ENCODE peak calls at places on chromosomes 2 and 18, in six cellular contexts. One of them, this sample, is unnamed.

GRCh38 chr2:32835148-32835547 is 111.6 kb upstream of the LTBP1 start:
- DNase-seq in stimulated activated CD4-positive, alpha-beta T cell treated with anti-CD3 and anti-CD28 coated beads, Interleukin-1b, Interleukin-23, amount 100 ng/mL, for 48 hours: no peak
- DNase-seq in GM19239: no peak
- DNase-seq in stimulated activated CD8-positive, alpha-beta memory T cell treated with anti-CD3 and anti-CD28 coated beads, Interleukin-15, amount 100 ng/mL, for 24 hours: no peak
- DNase-seq in heart right ventricle: no peak
- DNase-seq in effector CD4-positive, alpha-beta T cell: no peak
- DNase-seq in this sample: no peak

GRCh38 chr2:95353613-95354468 is 48.7 kb upstream of the FAHD2A start:
- DNase-seq in stimulated activated CD4-positive, alpha-beta T cell treated with anti-CD3 and anti-CD28 coated beads, Interleukin-1b, Interleukin-23, amount 100 ng/mL, for 48 hours: no peak
- DNase-seq in GM19239: no peak
- DNase-seq in stimulated activated CD8-positive, alpha-beta memory T cell treated with anti-CD3 and anti-CD28 coated beads, Interleukin-15, amount 100 ng/mL, for 24 hours: no peak
- DNase-seq in heart right ventricle: no peak
- DNase-seq in effector CD4-positive, alpha-beta T cell: no peak
- DNase-seq in this sample: no peak

GRCh38 chr2:105052773-105053172 is 14.9 kb downstream of the MRPS9 start:
- DNase-seq in stimulated activated CD4-positive, alpha-beta T cell treated with anti-CD3 and anti-CD28 coated beads, Interleukin-1b, Interleukin-23, amount 100 ng/mL, for 48 hours: no peak
- DNase-seq in GM19239: no peak
- DNase-seq in stimulated activated CD8-positive, alpha-beta memory T cell treated with anti-CD3 and anti-CD28 coated beads, Interleukin-15, amount 100 ng/mL, for 24 hours: no peak
- DNase-seq in heart right ventricle: peak
- DNase-seq in effector CD4-positive, alpha-beta T cell: no peak
- DNase-seq in this sample: no peak

GRCh38 chr2:55862269-55862668 is 61.3 kb downstream of the EFEMP1 start:
- DNase-seq in stimulated activated CD4-positive, alpha-beta T cell treated with anti-CD3 and anti-CD28 coated beads, Interleukin-1b, Interleukin-23, amount 100 ng/mL, for 48 hours: no peak
- DNase-seq in GM19239: no peak
- DNase-seq in stimulated activated CD8-positive, alpha-beta memory T cell treated with anti-CD3 and anti-CD28 coated beads, Interleukin-15, amount 100 ng/mL, for 24 hours: no peak
- DNase-seq in heart right ventricle: no peak
- DNase-seq in effector CD4-positive, alpha-beta T cell: no peak
- DNase-seq in this sample: no peak

GRCh38 chr2:99771691-99772333 is 282.0 kb upstream of the REV1 start:
- DNase-seq in stimulated activated CD4-positive, alpha-beta T cell treated with anti-CD3 and anti-CD28 coated beads, Interleukin-1b, Interleukin-23, amount 100 ng/mL, for 48 hours: no peak
- DNase-seq in GM19239: no peak
- DNase-seq in stimulated activated CD8-positive, alpha-beta memory T cell treated with anti-CD3 and anti-CD28 coated beads, Interleukin-15, amount 100 ng/mL, for 24 hours: no peak
- DNase-seq in heart right ventricle: peak
- DNase-seq in effector CD4-positive, alpha-beta T cell: no peak
- DNase-seq in this sample: no peak

GRCh38 chr2:12778811-12779574 is 62.3 kb downstream of the TRIB2 start:
- DNase-seq in stimulated activated CD4-positive, alpha-beta T cell treated with anti-CD3 and anti-CD28 coated beads, Interleukin-1b, Interleukin-23, amount 100 ng/mL, for 48 hours: no peak
- DNase-seq in GM19239: no peak
- DNase-seq in stimulated activated CD8-positive, alpha-beta memory T cell treated with anti-CD3 and anti-CD28 coated beads, Interleukin-15, amount 100 ng/mL, for 24 hours: no peak
- DNase-seq in heart right ventricle: no peak
- DNase-seq in effector CD4-positive, alpha-beta T cell: no peak
- DNase-seq in this sample: no peak

GRCh38 chr2:64931536-64932326 is 57.5 kb upstream of the SLC1A4 start:
- DNase-seq in stimulated activated CD4-positive, alpha-beta T cell treated with anti-CD3 and anti-CD28 coated beads, Interleukin-1b, Interleukin-23, amount 100 ng/mL, for 48 hours: no peak
- DNase-seq in GM19239: no peak
- DNase-seq in stimulated activated CD8-positive, alpha-beta memory T cell treated with anti-CD3 and anti-CD28 coated beads, Interleukin-15, amount 100 ng/mL, for 24 hours: no peak
- DNase-seq in heart right ventricle: no peak
- DNase-seq in effector CD4-positive, alpha-beta T cell: no peak
- DNase-seq in this sample: no peak

GRCh38 chr18:79796531-79797390 is 977 bp upstream of the KCNG2 start:
- DNase-seq in stimulated activated CD4-positive, alpha-beta T cell treated with anti-CD3 and anti-CD28 coated beads, Interleukin-1b, Interleukin-23, amount 100 ng/mL, for 48 hours: no peak
- DNase-seq in GM19239: no peak
- DNase-seq in stimulated activated CD8-positive, alpha-beta memory T cell treated with anti-CD3 and anti-CD28 coated beads, Interleukin-15, amount 100 ng/mL, for 24 hours: no peak
- DNase-seq in heart right ventricle: peak
- DNase-seq in effector CD4-positive, alpha-beta T cell: no peak
- DNase-seq in this sample: no peak

GRCh38 chr18:48164096-48164475 is 233.6 kb upstream of the SMAD2 start:
- DNase-seq in stimulated activated CD4-positive, alpha-beta T cell treated with anti-CD3 and anti-CD28 coated beads, Interleukin-1b, Interleukin-23, amount 100 ng/mL, for 48 hours: no peak
- DNase-seq in GM19239: no peak
- DNase-seq in stimulated activated CD8-positive, alpha-beta memory T cell treated with anti-CD3 and anti-CD28 coated beads, Interleukin-15, amount 100 ng/mL, for 24 hours: no peak
- DNase-seq in heart right ventricle: no peak
- DNase-seq in effector CD4-positive, alpha-beta T cell: no peak
- DNase-seq in this sample: no peak

GRCh38 chr18:13452851-13453524 is 234.4 kb downstream of the LDLRAD4 start:
- DNase-seq in stimulated activated CD4-positive, alpha-beta T cell treated with anti-CD3 and anti-CD28 coated beads, Interleukin-1b, Interleukin-23, amount 100 ng/mL, for 48 hours: no peak
- DNase-seq in GM19239: no peak
- DNase-seq in stimulated activated CD8-positive, alpha-beta memory T cell treated with anti-CD3 and anti-CD28 coated beads, Interleukin-15, amount 100 ng/mL, for 24 hours: no peak
- DNase-seq in heart right ventricle: no peak
- DNase-seq in effector CD4-positive, alpha-beta T cell: no peak
- DNase-seq in this sample: no peak

GRCh38 chr2:180033993-180034894 is 27.1 kb upstream of the CWC22 start:
- DNase-seq in stimulated activated CD4-positive, alpha-beta T cell treated with anti-CD3 and anti-CD28 coated beads, Interleukin-1b, Interleukin-23, amount 100 ng/mL, for 48 hours: no peak
- DNase-seq in GM19239: no peak
- DNase-seq in stimulated activated CD8-positive, alpha-beta memory T cell treated with anti-CD3 and anti-CD28 coated beads, Interleukin-15, amount 100 ng/mL, for 24 hours: no peak
- DNase-seq in heart right ventricle: no peak
- DNase-seq in effector CD4-positive, alpha-beta T cell: no peak
- DNase-seq in this sample: no peak

GRCh38 chr2:128395640-128396499 is 77.2 kb upstream of the HS6ST1 start:
- DNase-seq in stimulated activated CD4-positive, alpha-beta T cell treated with anti-CD3 and anti-CD28 coated beads, Interleukin-1b, Interleukin-23, amount 100 ng/mL, for 48 hours: no peak
- DNase-seq in GM19239: no peak
- DNase-seq in stimulated activated CD8-positive, alpha-beta memory T cell treated with anti-CD3 and anti-CD28 coated beads, Interleukin-15, amount 100 ng/mL, for 24 hours: no peak
- DNase-seq in heart right ventricle: no peak
- DNase-seq in effector CD4-positive, alpha-beta T cell: no peak
- DNase-seq in this sample: no peak

GRCh38 chr2:225334524-225334923 is 65.0 kb upstream of the NYAP2 start:
- DNase-seq in stimulated activated CD4-positive, alpha-beta T cell treated with anti-CD3 and anti-CD28 coated beads, Interleukin-1b, Interleukin-23, amount 100 ng/mL, for 48 hours: no peak
- DNase-seq in GM19239: no peak
- DNase-seq in stimulated activated CD8-positive, alpha-beta memory T cell treated with anti-CD3 and anti-CD28 coated beads, Interleukin-15, amount 100 ng/mL, for 24 hours: no peak
- DNase-seq in heart right ventricle: no peak
- DNase-seq in effector CD4-positive, alpha-beta T cell: no peak
- DNase-seq in this sample: no peak

GRCh38 chr2:206915136-206915535 is 24.2 kb upstream of the CPO start:
- DNase-seq in stimulated activated CD4-positive, alpha-beta T cell treated with anti-CD3 and anti-CD28 coated beads, Interleukin-1b, Interleukin-23, amount 100 ng/mL, for 48 hours: peak
- DNase-seq in GM19239: no peak
- DNase-seq in stimulated activated CD8-positive, alpha-beta memory T cell treated with anti-CD3 and anti-CD28 coated beads, Interleukin-15, amount 100 ng/mL, for 24 hours: no peak
- DNase-seq in heart right ventricle: no peak
- DNase-seq in effector CD4-positive, alpha-beta T cell: no peak
- DNase-seq in this sample: no peak

GRCh38 chr2:20635096-20635475 is 15.8 kb downstream of the HS1BP3 start:
- DNase-seq in stimulated activated CD4-positive, alpha-beta T cell treated with anti-CD3 and anti-CD28 coated beads, Interleukin-1b, Interleukin-23, amount 100 ng/mL, for 48 hours: no peak
- DNase-seq in GM19239: no peak
- DNase-seq in stimulated activated CD8-positive, alpha-beta memory T cell treated with anti-CD3 and anti-CD28 coated beads, Interleukin-15, amount 100 ng/mL, for 24 hours: no peak
- DNase-seq in heart right ventricle: no peak
- DNase-seq in effector CD4-positive, alpha-beta T cell: no peak
- DNase-seq in this sample: no peak

GRCh38 chr2:8592736-8593135 is 89.1 kb upstream of the ID2 start:
- DNase-seq in stimulated activated CD4-positive, alpha-beta T cell treated with anti-CD3 and anti-CD28 coated beads, Interleukin-1b, Interleukin-23, amount 100 ng/mL, for 48 hours: no peak
- DNase-seq in GM19239: no peak
- DNase-seq in stimulated activated CD8-positive, alpha-beta memory T cell treated with anti-CD3 and anti-CD28 coated beads, Interleukin-15, amount 100 ng/mL, for 24 hours: no peak
- DNase-seq in heart right ventricle: no peak
- DNase-seq in effector CD4-positive, alpha-beta T cell: no peak
- DNase-seq in this sample: no peak

GRCh38 chr18:64566461-64566860 is 417.6 kb upstream of the LINC00305 start:
- DNase-seq in stimulated activated CD4-positive, alpha-beta T cell treated with anti-CD3 and anti-CD28 coated beads, Interleukin-1b, Interleukin-23, amount 100 ng/mL, for 48 hours: no peak
- DNase-seq in GM19239: no peak
- DNase-seq in stimulated activated CD8-positive, alpha-beta memory T cell treated with anti-CD3 and anti-CD28 coated beads, Interleukin-15, amount 100 ng/mL, for 24 hours: no peak
- DNase-seq in heart right ventricle: no peak
- DNase-seq in effector CD4-positive, alpha-beta T cell: no peak
- DNase-seq in this sample: no peak

GRCh38 chr2:96909651-96910050 is 39.8 kb upstream of the SEMA4C start:
- DNase-seq in stimulated activated CD4-positive, alpha-beta T cell treated with anti-CD3 and anti-CD28 coated beads, Interleukin-1b, Interleukin-23, amount 100 ng/mL, for 48 hours: no peak
- DNase-seq in GM19239: no peak
- DNase-seq in stimulated activated CD8-positive, alpha-beta memory T cell treated with anti-CD3 and anti-CD28 coated beads, Interleukin-15, amount 100 ng/mL, for 24 hours: no peak
- DNase-seq in heart right ventricle: peak
- DNase-seq in effector CD4-positive, alpha-beta T cell: no peak
- DNase-seq in this sample: no peak

GRCh38 chr18:37546023-37546537 is 19.5 kb downstream of the CELF4 start:
- DNase-seq in stimulated activated CD4-positive, alpha-beta T cell treated with anti-CD3 and anti-CD28 coated beads, Interleukin-1b, Interleukin-23, amount 100 ng/mL, for 48 hours: no peak
- DNase-seq in GM19239: no peak
- DNase-seq in stimulated activated CD8-positive, alpha-beta memory T cell treated with anti-CD3 and anti-CD28 coated beads, Interleukin-15, amount 100 ng/mL, for 24 hours: no peak
- DNase-seq in heart right ventricle: no peak
- DNase-seq in effector CD4-positive, alpha-beta T cell: no peak
- DNase-seq in this sample: no peak

GRCh38 chr2:150485114-150485870 is 2.2 kb downstream of the RND3 start:
- DNase-seq in stimulated activated CD4-positive, alpha-beta T cell treated with anti-CD3 and anti-CD28 coated beads, Interleukin-1b, Interleukin-23, amount 100 ng/mL, for 48 hours: no peak
- DNase-seq in GM19239: no peak
- DNase-seq in stimulated activated CD8-positive, alpha-beta memory T cell treated with anti-CD3 and anti-CD28 coated beads, Interleukin-15, amount 100 ng/mL, for 24 hours: no peak
- DNase-seq in heart right ventricle: peak
- DNase-seq in effector CD4-positive, alpha-beta T cell: no peak
- DNase-seq in this sample: peak

GRCh38 chr2:72236445-72237067 is 88.9 kb upstream of the CYP26B1 start:
- DNase-seq in stimulated activated CD4-positive, alpha-beta T cell treated with anti-CD3 and anti-CD28 coated beads, Interleukin-1b, Interleukin-23, amount 100 ng/mL, for 48 hours: no peak
- DNase-seq in GM19239: no peak
- DNase-seq in stimulated activated CD8-positive, alpha-beta memory T cell treated with anti-CD3 and anti-CD28 coated beads, Interleukin-15, amount 100 ng/mL, for 24 hours: no peak
- DNase-seq in heart right ventricle: no peak
- DNase-seq in effector CD4-positive, alpha-beta T cell: no peak
- DNase-seq in this sample: no peak